ENCODE peak calls at places on chromosomes 4 and X, in five cellular contexts. N is K562, G is LNCaP clone FGC, F is ecto neural progenitor cell, M is AG04449. Z is an unnamed sample.

GRCh38 chr4:16993966-16994840 is 95.8 kb upstream of the LDB2 start:
- DNase-seq in N (no peak), G (no peak), F (no peak), M (no peak), Z (no peak)

GRCh38 chrX:105299286-105299685 is 78.8 kb upstream of the TEX13A start:
- DNase-seq in N (no peak), G (no peak), F (no peak), M (no peak), Z (no peak)

GRCh38 chrX:72021975-72022374 is 109.7 kb downstream of the RTL5 start:
- DNase-seq in N (peak; percentile 30), G (no peak), F (peak; percentile 50), M (no peak), Z (peak; percentile 15)

GRCh38 chr4:33446953-33447352 is 2726.8 kb downstream of the PCDH7 start:
- DNase-seq in N (no peak), G (no peak), F (no peak), M (no peak), Z (no peak)

GRCh38 chrX:49915352-49916222 is 6.8 kb upstream of the CLCN5 start:
- DNase-seq in N (peak; percentile 38), G (no peak), F (no peak), M (no peak), Z (peak; percentile 35)

GRCh38 chr4:84493092-84493850 is 5.8 kb downstream of the NKX6-1 start:
- DNase-seq in N (no peak), G (no peak), F (peak; percentile 82), M (no peak), Z (peak; percentile 58)

GRCh38 chr4:24742335-24742734 is 53.0 kb upstream of the SOD3 start:
- DNase-seq in N (no peak), G (no peak), F (no peak), M (no peak), Z (no peak)

GRCh38 chrX:69130448-69130847 is 34.8 kb downstream of the PJA1 start:
- DNase-seq in N (no peak), G (no peak), F (no peak), M (no peak), Z (no peak)

GRCh38 chrX:25754399-25754798 is 383.7 kb upstream of the MAGEB18 start:
- DNase-seq in N (no peak), G (no peak), F (no peak), M (no peak), Z (no peak)

GRCh38 chr4:87120411-87121162 is 99.8 kb downstream of the KLHL8 start:
- DNase-seq in N (no peak), G (no peak), F (no peak), M (no peak), Z (no peak)

GRCh38 chrX:151228935-151229334 is 52.6 kb downstream of the GPR50 start:
- DNase-seq in N (no peak), G (no peak), F (no peak), M (no peak), Z (no peak)

GRCh38 chr4:48509543-48509942 is 19.5 kb downstream of the ZAR1 start:
- DNase-seq in N (no peak), G (no peak), F (no peak), M (peak; percentile 2), Z (no peak)

GRCh38 chr4:55312491-55313101 is 33.4 kb upstream of the SRD5A3 start:
- DNase-seq in N (no peak), G (no peak), F (no peak), M (no peak), Z (peak; percentile 39)

GRCh38 chr4:36549256-36549655 is 267.8 kb downstream of the DTHD1 start:
- DNase-seq in N (no peak), G (no peak), F (no peak), M (no peak), Z (no peak)

GRCh38 chrX:13816899-13817298 is at the start of gene GPM6B:
- DNase-seq in N (no peak), G (no peak), F (no peak), M (no peak), Z (no peak)

GRCh38 chr4:173039617-173040176 is 128.9 kb upstream of the GALNT7 start:
- DNase-seq in N (no peak), G (peak; percentile 91), F (no peak), M (no peak), Z (no peak)

GRCh38 chr4:148056879-148057278 is 325.0 kb downstream of the ARHGAP10 start:
- DNase-seq in N (peak; percentile 23), G (peak; percentile 22), F (no peak), M (no peak), Z (no peak)